ENCODE peak calls at places on chromosomes 7 and 10, in six cellular contexts. Y, I, R, J, S and W are unnamed samples. For H3K36me3, the result is how much of the 10 kb centered on the place peaks cover.

GRCh38 chr10:118723467-118723866 is 31.3 kb downstream of the CACUL1 start:
- DNase-seq in R (no peak), Y (no peak), S (no peak), J (no peak), I (no peak), W (no peak)

GRCh38 chr7:6437251-6437650 is 10.5 kb downstream of the DAGLB start:
- DNase-seq in I (no peak), R (peak), Y (no peak), J (no peak), S (no peak), W (no peak)

GRCh38 chr10:30939643-30940042 is 92.0 kb downstream of the ZNF438 start:
- DNase-seq in R (no peak), Y (no peak), I (no peak), S (no peak), J (no peak), W (no peak)

GRCh38 chr7:5526190-5527037 is 102.8 kb upstream of the TNRC18 start:
- DNase-seq in J (no peak), S (peak), Y (peak), I (peak), R (peak), W (no peak)

GRCh38 chr7:32501522-32501921 is 6.2 kb downstream of the AVL9 start:
- DNase-seq in Y (no peak), S (no peak), R (peak), J (no peak), I (no peak), W (no peak)

GRCh38 chr7:147197006-147197405 is 1080.4 kb downstream of the CNTNAP2 start:
- DNase-seq in Y (peak), I (no peak), J (no peak), R (no peak), S (no peak), W (no peak)

GRCh38 chr10:93288679-93289634 is 193.2 kb downstream of the MYOF start:
- DNase-seq in J (no peak), Y (peak), I (peak), R (peak), S (peak), W (peak)

GRCh38 chr10:96560970-96561887 is 25.6 kb downstream of the TM9SF3 start:
- DNase-seq in R (no peak), Y (no peak), I (no peak), S (no peak), J (no peak), W (no peak)

GRCh38 chr7:130845581-130846085 is 111.6 kb upstream of the KLF14 start:
- DNase-seq in J (no peak), Y (no peak), I (no peak), S (no peak), R (peak), W (no peak)

DNA sequence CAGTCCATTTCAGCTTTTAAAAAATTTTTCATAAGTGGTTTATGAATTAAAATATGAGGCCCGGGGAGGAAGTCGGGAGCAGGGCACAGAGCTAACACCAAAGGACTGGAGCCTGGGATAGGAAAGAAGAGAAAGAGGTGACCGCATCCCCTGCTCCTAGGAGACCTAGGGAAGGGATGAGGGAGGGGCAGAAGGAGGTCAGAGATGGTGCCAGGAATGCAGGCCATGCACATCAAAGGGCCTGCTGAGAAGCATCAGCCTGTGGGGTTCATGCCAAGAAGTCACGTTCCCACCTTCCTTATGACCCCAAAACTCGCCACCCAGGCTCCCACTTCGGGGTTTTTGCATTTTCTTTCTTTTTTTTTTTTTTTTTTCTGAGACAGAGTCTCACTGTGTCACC is 14.7 kb upstream of the TOMM7 start:
- DNase-seq in I (no peak), Y (no peak), S (no peak), J (no peak), R (no peak), W (no peak)
- H3K4me3 ChIP-seq in I (no peak), Y (no peak), S (no peak), J (no peak), R (no peak), W (no peak)

DNA sequence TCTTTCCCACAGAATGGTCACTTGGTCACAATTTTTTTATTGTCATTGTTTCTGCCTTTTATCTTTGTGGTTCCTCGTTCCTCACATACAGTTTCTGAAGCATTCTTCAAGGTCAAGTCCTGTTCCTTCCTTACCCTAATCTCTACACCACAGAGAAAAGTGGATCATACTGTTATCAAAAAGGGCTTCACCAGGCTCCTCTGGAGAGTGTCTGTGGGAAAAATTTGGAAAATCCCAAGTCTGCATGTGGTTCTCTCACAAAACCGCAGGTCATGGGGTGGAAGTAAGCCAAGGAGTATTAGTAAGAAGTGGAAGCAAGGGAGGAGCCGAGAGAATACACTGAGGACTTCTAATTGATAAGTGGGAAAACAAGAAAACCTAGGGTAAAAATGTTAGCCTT is 31.5 kb downstream of the THNSL1 start:
- DNase-seq in I (no peak), R (peak), Y (no peak), J (no peak), S (no peak), W (no peak)
- TF ChIP-seq CTCF in I (no peak), R (no peak), Y (no peak), J (no peak), S (no peak), W (no peak)

GRCh38 chr7:107918948-107919347 is 28.0 kb downstream of the DLD start:
- DNase-seq in Y (no peak), J (no peak), S (no peak), R (no peak), I (no peak), W (no peak)
- H3K36me3 ChIP-seq in Y (under half), J (under half), S (under half), R (under half), I (under half), W (under half)

DNA sequence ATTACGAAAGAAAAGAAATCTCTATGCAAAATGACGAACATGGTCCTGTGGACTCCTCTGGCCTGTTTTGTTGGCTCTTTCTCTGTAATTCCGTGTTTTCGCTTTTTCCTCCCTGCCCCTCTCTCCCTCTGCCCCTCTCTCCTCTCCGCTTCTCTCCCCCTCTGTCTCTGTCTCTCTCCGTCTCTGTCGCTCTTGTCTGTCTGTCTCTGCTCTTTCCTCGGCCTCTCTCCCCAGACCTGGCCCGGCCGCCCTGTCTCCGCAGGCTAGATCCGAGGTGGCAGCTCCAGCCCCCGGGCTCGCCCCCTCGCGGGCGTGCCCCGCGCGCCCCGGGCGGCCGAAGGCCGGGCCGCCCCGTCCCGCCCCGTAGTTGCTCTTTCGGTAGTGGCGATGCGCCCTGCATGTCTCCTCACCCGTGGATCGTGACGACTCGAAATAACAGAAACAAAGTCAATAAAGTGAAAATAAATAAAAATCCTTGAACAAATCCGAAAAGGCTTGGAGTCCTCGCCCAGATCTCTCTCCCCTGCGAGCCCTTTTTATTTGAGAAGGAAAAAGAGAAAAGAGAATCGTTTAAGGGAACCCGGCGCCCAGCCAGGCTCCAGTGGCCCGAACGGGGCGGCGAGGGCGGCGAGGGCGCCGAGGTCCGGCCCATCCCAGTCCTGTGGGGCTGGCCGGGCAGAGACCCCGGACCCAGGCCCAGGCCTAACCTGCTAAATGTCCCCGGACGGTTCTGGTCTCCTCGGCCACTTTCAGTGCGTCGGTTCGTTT is 83.5 kb upstream of the SLF2 start:
- DNase-seq in R (no peak), S (no peak), I (no peak), J (no peak), Y (peak), W (no peak)
- H3K4me3 ChIP-seq in R (no peak), S (peak), I (peak), J (peak), Y (peak), W (no peak)

GRCh38 chr7:143405671-143406352 is 2.8 kb downstream of the EPHA1 start:
- DNase-seq in S (no peak), J (no peak), R (no peak), I (no peak), Y (no peak), W (no peak)

GRCh38 chr7:143408247-143408685 is 390 bp downstream of the EPHA1 start:
- DNase-seq in J (no peak), R (no peak), S (no peak), I (no peak), Y (no peak), W (no peak)

GRCh38 chr7:143407296-143408246 is 1.1 kb downstream of the EPHA1 start:
- DNase-seq in S (no peak), I (no peak), J (no peak), Y (no peak), R (peak), W (no peak)

GRCh38 chr7:143410523-143411004 is 1.9 kb upstream of the EPHA1 start:
- DNase-seq in R (no peak), I (no peak), Y (no peak), J (no peak), S (no peak), W (no peak)

DNA sequence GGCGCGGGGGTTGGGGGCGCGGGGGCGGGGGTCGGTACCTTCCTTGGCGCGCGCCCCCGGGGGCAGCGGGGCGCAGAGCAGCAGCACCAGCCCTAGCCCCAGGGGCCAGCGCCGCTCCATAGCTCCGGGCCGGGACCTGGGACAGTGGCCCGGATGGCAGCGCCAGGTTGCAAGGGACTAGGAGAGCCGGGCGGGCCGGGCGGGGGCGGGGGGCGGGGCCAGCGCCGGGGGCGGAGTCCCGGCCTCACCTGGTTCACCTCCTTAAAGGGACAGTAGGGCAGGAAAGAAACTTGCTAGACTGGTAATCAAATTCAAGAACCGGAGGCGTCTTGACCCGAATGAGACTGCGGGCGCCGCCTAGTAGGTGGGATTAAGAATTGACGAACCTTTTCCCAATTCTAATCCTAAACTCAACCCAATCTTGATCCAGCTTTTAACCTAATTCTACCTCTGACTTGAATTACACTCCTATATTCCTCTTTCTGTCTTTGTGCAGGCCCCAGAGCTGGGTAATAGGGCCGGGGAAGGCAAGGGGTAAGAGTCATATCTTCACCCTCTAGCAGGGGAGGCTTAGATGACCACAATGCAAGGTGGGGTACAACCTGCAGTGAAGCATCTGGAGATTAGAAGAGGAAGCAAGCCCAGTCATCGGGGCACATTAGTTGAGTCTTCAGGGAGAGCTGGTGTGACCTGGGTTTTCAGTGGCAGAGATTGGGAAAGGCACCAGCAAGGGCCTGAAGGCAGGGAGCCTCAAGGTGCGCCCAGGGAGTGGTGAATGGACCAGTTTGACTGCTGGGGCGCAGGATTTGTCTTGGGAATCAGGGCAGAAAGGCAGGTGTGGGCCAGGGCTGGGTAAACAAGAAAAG is at the start of gene EPHA1:
- DNase-seq in J (peak), S (peak), Y (peak), I (no peak), R (peak), W (no peak)
- TF ChIP-seq CTCF in J (no peak), S (peak), Y (peak), I (no peak), R (peak), W (peak)

DNA sequence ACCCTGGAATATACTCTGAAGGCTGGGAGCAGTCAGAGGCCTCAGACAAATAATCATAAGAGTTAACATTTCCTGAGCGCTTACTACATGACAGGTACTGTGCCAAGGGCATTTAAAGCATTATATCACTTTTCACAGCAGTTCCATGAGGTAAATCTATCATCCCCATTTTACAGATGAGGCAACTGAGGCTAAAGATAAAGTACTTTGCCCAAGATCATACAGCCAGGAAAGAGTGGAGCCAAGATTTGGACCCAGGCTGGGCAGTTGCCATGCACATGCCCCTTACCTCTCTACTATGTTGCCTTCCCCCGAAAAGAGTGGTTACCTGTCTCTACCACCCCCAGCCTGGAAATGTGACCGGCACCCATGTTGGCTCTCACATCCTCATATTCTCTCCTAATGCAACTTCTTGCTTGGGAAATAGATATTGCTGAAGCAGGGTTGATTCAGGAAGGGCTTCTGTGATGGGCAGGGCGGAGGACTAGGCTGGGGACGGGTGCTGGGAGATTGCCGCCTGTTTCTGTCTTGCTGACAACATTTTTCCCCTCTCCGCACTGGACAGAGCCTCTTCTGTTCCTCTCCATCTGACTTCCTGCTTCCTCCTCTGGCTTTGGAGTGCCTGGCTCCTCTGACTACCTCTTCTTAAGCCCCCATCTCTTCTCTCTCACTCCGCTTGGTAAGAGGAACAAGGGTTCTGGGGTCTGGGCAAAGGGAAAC is 13.8 kb downstream of the SMO start:
- DNase-seq in Y (no peak), I (no peak), J (no peak), R (no peak), S (no peak), W (no peak)
- H3K36me3 ChIP-seq in Y (under half), I (under half), J (under half), R (under half), S (under half), W (under half)

GRCh38 chr7:137932881-137933269 is 69.0 kb downstream of the CREB3L2 start:
- DNase-seq in Y (no peak), J (no peak), I (no peak), S (no peak), R (peak), W (no peak)
- H3K4me3 ChIP-seq in Y (no peak), J (no peak), I (no peak), S (no peak), R (no peak), W (no peak)

DNA sequence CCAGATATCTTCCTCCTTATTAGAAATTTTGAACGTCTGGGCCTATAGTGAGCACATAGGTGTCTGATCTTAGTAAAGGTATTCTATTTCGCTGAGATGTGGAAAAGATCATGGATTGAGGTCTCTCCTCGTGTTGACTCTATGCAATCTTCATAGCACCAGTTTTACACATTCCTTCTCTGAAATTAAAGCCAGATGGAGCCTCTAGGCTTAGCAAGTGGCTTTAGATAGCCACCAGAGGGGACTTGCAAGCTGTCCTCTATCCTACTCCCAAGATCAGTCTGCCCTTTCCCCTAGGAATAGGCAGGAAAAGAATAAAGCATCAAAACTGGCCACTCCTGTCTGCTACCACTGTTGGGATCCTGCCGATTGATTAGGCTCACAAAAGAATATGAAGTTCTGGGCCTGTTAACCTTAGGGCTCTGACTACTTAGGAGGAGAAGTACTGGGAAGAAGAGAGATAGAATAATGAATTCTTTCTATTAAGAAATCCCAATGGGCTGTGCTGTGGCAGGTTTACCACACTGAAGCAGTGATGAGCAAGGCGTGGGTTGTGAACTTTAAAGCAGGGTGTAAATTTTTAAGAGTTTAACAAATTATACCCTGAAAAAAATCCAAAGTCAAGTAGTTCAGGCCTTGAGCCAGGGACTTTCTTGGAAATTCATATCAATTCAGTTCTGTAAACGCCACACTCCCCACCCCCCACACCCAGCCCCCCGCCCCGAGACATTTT is 2.2 kb upstream of the STRIP2 start:
- DNase-seq in R (no peak), J (no peak), Y (no peak), I (no peak), S (no peak), W (no peak)
- TF ChIP-seq CTCF in R (no peak), J (no peak), Y (no peak), I (no peak), S (no peak), W (no peak)

DNA sequence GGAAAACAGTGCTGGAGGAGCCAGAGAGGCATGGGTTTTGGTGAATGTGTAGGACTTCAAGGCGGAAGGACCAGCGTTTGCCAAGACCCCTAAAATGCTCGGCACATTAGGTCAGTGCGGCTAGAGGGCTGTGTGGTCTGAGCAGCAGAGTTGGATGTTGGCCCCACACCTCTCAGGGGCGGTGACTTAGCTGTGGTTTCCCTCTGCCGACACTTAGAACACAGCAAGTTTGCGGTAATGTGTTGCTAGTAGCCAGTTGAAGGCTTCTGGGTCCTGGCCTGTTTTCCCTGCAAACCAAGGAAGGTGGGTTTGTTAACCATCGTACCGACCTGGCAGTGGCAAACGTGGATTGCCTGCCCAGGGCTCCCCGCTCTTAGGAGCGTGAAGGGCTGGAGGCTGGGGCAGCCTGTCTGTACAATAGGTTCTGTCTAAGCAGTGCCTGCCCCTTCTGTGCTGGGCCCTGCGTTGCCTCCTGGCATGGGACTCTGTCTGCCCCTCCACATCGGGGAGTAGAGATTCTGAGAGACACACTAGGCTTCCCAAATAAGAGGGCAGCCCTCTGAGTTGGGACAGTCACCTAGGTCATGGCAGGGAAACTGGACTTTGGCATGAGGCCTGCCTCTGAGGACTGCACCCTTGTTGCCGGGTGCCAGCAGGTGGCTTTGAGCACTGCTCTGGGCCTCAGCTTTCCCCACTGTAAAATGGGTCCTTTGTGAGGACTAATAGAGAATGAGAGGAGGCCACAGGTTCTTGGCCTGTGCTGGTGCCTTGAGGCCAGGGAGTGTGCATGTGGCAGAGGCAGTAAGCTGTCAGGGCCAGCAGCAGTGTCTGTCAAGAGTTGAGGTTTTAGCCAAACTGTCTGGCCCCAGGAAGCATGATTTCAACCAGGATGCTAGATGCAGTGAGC is 13.8 kb downstream of the NACAD start:
- DNase-seq in I (no peak), J (no peak), Y (no peak), R (no peak), S (no peak), W (no peak)
- H3K36me3 ChIP-seq in I (under half), J (half or more), Y (under half), R (under half), S (under half), W (under half)

GRCh38 chr10:103985726-103986125 is 18.8 kb downstream of the SLK start:
- DNase-seq in J (no peak), I (no peak), Y (no peak), R (no peak), S (no peak), W (no peak)
- H3K4me3 ChIP-seq in J (no peak), I (no peak), Y (no peak), R (no peak), S (no peak), W (no peak)